ENCODE peak calls at places on chromosomes 2 and 18, in six cellular contexts. R, K, W, B, N and F are unnamed samples.

GRCh38 chr2:49294225-49294624 is 139.9 kb upstream of the FSHR start:
- DNase-seq in B (no peak), K (no peak), W (no peak), N (no peak), R (no peak), F (no peak)

GRCh38 chr2:735670-736218 is 58.5 kb upstream of the TMEM18 start:
- DNase-seq in R (no peak), W (no peak), B (no peak), K (no peak), N (no peak), F (no peak)

GRCh38 chr2:15316370-15316814 is 244.7 kb downstream of the NBAS start:
- DNase-seq in K (no peak), B (no peak), R (peak; percentile 39), N (no peak), W (no peak), F (no peak)

GRCh38 chr2:128395196-128395595 is 76.5 kb upstream of the HS6ST1 start:
- DNase-seq in K (no peak), B (no peak), W (no peak), N (no peak), R (peak; percentile 37), F (no peak)

GRCh38 chr2:102615620-102616436 is 3.5 kb upstream of the SLC9A2 start:
- DNase-seq in K (peak; percentile 57), B (peak; percentile 68), R (peak; percentile 73), W (peak; percentile 75), N (peak; percentile 60), F (peak; percentile 74)

GRCh38 chr2:188726561-188727247 is 247.5 kb upstream of the COL3A1 start:
- DNase-seq in W (no peak), R (no peak), K (no peak), B (no peak), N (no peak), F (no peak)

GRCh38 chr2:167048829-167049228 is 160.5 kb downstream of the XIRP2 start:
- DNase-seq in N (no peak), R (no peak), W (no peak), B (no peak), K (peak; percentile 1), F (no peak)

GRCh38 chr2:74576830-74577229 is 22.3 kb downstream of the DOK1 start:
- DNase-seq in B (no peak), N (no peak), R (no peak), K (peak; percentile 90), W (no peak), F (no peak)

GRCh38 chr2:8644605-8645175 is 37.2 kb upstream of the ID2 start:
- DNase-seq in K (no peak), W (no peak), R (no peak), B (no peak), N (no peak), F (no peak)

GRCh38 chr18:52963481-52963880 is 623.5 kb downstream of the DCC start:
- DNase-seq in N (no peak), W (no peak), B (no peak), R (no peak), K (no peak), F (no peak)

GRCh38 chr2:55837073-55837472 is 86.5 kb downstream of the EFEMP1 start:
- DNase-seq in N (peak; percentile 73), K (no peak), B (no peak), W (no peak), R (no peak), F (no peak)

GRCh38 chr2:54287532-54287931 is 31.5 kb upstream of the TSPYL6 start:
- DNase-seq in B (peak; percentile 37), W (no peak), K (no peak), R (no peak), N (no peak), F (no peak)

GRCh38 chr18:10215444-10215843 is 239.0 kb upstream of the APCDD1 start:
- DNase-seq in N (no peak), W (no peak), K (no peak), R (no peak), B (no peak), F (no peak)

GRCh38 chr2:110735366-110735765 is 3.0 kb downstream of the ACOXL start:
- DNase-seq in R (no peak), B (peak; percentile 19), N (no peak), K (no peak), W (no peak), F (no peak)

GRCh38 chr2:159904127-159904564 is 106.1 kb upstream of the CD302 start:
- DNase-seq in N (no peak), K (no peak), B (peak; percentile 50), W (no peak), R (no peak), F (no peak)

GRCh38 chr2:86499326-86499725 is 58.2 kb downstream of the KDM3A start:
- DNase-seq in K (no peak), R (no peak), W (no peak), B (no peak), N (no peak), F (no peak)

GRCh38 chr2:9897331-9897737 is 54.1 kb downstream of the TAF1B start:
- DNase-seq in K (peak; percentile 96), R (peak; percentile 57), N (no peak), B (peak; percentile 47), W (peak; percentile 11), F (peak; percentile 64)

GRCh38 chr2:181106789-181107418 is 126.5 kb downstream of the UBE2E3 start:
- DNase-seq in R (no peak), N (no peak), W (peak; percentile 7), K (peak; percentile 94), B (no peak), F (no peak)

GRCh38 chr2:71003396-71003795 is 8.7 kb upstream of the TEX261 start:
- DNase-seq in R (no peak), K (no peak), B (no peak), W (no peak), N (no peak), F (no peak)

DNA sequence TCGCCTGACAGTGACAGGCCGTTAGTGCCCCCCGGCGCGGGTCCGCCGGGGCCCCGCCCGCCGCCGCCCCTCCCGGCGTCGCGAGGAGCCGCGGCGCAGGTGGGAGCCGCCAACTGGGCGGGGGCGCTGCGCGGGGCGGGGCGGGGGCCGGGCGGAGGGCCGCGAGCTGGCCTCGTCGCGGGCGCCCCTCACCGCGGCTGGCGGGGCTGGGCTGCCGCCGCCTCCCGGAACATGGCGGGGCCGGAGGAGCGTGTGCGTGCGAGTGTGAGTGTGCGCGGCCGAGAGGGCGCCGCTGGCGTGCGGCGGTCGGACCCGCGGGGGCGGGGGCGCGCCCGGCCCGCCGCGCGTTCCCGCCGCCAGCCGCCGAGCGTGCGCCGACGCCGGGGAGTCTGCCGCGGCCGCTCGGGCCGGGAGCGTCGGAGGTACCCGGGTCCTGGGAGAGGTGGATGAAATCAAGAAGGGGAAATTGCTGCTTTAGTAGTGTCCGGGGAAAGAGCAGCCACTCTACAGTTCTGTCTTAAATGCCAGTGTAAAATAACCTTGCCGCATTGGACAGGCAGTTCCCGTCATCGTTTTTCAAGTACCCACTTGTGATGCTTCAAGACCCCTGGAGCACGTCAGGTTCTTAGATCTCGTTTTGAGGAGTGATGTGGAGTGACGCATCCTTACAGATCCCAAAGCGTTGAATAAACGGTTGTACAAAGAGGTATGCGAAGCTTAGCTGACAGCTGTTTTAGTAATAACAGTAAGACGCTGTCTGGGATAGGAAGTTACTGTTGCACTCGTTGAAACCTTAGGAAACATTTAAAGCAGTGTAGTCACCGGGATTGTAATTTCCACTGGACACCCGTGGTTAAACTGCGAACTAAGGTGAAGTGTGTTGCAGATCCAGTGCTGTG is 836 bp downstream of the ANKRD12 start:
- DNase-seq in W (peak; percentile 37), R (peak; percentile 85), N (peak; percentile 53), K (peak; percentile 95), B (peak; percentile 63), F (peak; percentile 66)
- TF ChIP-seq POLR2A in W (peak; percentile 9), R (no peak), N (no peak), K (peak; percentile 90), B (no peak), F (no peak)

GRCh38 chr2:96927420-96928171 is 57.7 kb upstream of the SEMA4C start:
- DNase-seq in B (peak; percentile 86), W (no peak), R (peak; percentile 64), N (no peak), K (no peak), F (peak; percentile 56)
- TF ChIP-seq CTCF in B (peak; percentile 25), W (no peak), R (no peak), N (no peak), K (no peak), F (no peak)

GRCh38 chr2:3186766-3187165 is 190.9 kb downstream of the EIPR1 start:
- DNase-seq in N (no peak), R (no peak), K (no peak), W (no peak), B (no peak), F (no peak)
- H3K27ac ChIP-seq in N (no peak overlapping the region), R (no peak overlapping the region), K (no peak overlapping the region), W (no peak overlapping the region), B (no peak overlapping the region), F (no peak overlapping the region)

DNA sequence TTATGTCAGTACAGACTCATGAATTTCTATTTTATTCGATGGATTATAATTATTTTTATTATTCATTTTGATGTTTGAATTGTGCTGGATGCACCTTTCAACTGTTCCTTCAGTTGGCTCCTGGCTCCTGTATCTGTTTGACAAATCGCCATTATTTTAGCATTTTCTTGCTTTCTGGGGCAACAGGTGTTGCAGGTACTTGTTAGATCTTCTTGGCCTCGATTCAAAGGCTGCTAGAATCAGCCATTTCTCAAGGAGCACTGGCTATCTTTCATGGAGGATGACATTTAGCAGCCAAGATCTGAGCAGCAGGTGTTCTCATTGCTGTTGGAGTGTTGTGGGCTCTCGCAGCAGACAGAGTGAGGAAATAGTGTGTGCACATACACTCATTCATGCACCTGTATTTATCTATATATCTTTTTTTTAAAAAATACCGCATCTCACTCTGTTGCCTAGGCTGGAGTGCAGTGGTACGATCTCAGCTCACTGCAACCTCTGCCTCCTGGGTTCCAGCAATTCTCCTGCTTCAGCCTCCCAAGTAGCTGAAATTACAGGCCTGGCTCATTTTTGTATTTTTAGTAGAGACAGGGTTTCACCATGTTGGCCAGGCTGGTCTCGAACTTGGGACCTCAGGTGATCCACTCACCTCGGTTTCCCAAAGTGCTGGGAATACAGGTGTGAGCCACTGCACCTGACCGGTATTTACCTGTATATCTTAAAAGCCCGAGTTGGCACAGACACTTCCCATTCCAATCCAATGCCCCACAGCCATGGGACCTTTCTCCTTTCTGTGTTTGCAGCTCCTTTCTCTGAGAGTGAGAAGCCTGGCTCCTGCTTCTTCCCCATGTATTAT is 52.3 kb downstream of the INPP5D start:
- DNase-seq in K (no peak), W (no peak), R (no peak), N (no peak), B (no peak), F (no peak)
- TF ChIP-seq POLR2A in K (no peak), W (no peak), R (no peak), N (no peak), B (no peak), F (no peak)